ENCODE peak calls at places on chromosomes 4 and X, in nine cellular contexts. G, I, N, D, F, O, P, B and Q are unnamed samples.

GRCh38 chr4:52577285-52577968 is 81.7 kb downstream of the USP46 start:
- DNase-seq in B (no peak), G (no peak), F (no peak), O (no peak), D (peak; percentile 75), I (peak; percentile 81), N (no peak), P (peak; percentile 45), Q (no peak)

GRCh38 chr4:39446842-39447573 is 11.7 kb downstream of the RPL9 start:
- DNase-seq in F (peak; percentile 91), P (peak; percentile 65), B (peak; percentile 56), N (no peak), G (peak; percentile 75), D (peak; percentile 80), I (peak; percentile 28), O (peak; percentile 49), Q (peak; percentile 71)

GRCh38 chr4:185405296-185405999 is 8.8 kb downstream of the ANKRD37 start:
- DNase-seq in I (no peak), F (no peak), N (no peak), O (no peak), G (no peak), B (no peak), D (no peak), P (no peak), Q (no peak)

GRCh38 chrX:150363561-150364346 is 637 bp downstream of the MAMLD1 start:
- DNase-seq in I (peak; percentile 29), P (peak; percentile 8), B (peak; percentile 22), F (peak; percentile 67), N (no peak), D (peak; percentile 50), O (no peak), G (no peak), Q (no peak)

GRCh38 chr4:177964061-177964460 is 521.8 kb upstream of the AGA start:
- DNase-seq in I (peak; percentile 67), O (no peak), B (no peak), G (no peak), D (no peak), F (no peak), N (no peak), P (no peak), Q (no peak)

GRCh38 chr4:114226968-114227760 is 247.7 kb upstream of the ARSJ start:
- DNase-seq in I (peak; percentile 34), B (no peak), G (no peak), O (no peak), D (no peak), F (no peak), N (no peak), P (no peak), Q (no peak)

GRCh38 chrX:11336201-11336600 is 43.0 kb downstream of the AMELX start:
- DNase-seq in B (no peak), P (no peak), G (no peak), N (no peak), D (no peak), F (no peak), I (no peak), O (no peak), Q (no peak)

GRCh38 chrX:71919436-71919835 is 8.8 kb downstream of the NHSL2 start:
- DNase-seq in G (no peak), F (no peak), D (peak; percentile 16), N (no peak), B (no peak), P (no peak), I (peak; percentile 19), O (no peak), Q (no peak)

GRCh38 chrX:19578956-19579355 is 63.6 kb upstream of the MAP3K15 start:
- DNase-seq in P (no peak), F (no peak), B (peak; percentile 18), I (no peak), G (no peak), N (no peak), O (no peak), D (peak; percentile 12), Q (no peak)

GRCh38 chr4:72109959-72110497 is 78.2 kb downstream of the NPFFR2 start:
- DNase-seq in F (no peak), I (no peak), N (no peak), D (no peak), O (no peak), B (no peak), P (no peak), G (no peak), Q (no peak)

GRCh38 chrX:37347420-37347819 is 1.7 kb upstream of the PRRG1 start:
- DNase-seq in F (no peak), B (no peak), O (peak; percentile 18), P (peak; percentile 46), I (peak; percentile 47), G (no peak), D (peak; percentile 59), N (no peak), Q (no peak)

GRCh38 chr4:5954056-5954760 is 61.3 kb upstream of the CRMP1 start:
- DNase-seq in G (no peak), O (no peak), B (no peak), D (no peak), N (no peak), P (no peak), I (no peak), F (peak; percentile 35), Q (no peak)

DNA sequence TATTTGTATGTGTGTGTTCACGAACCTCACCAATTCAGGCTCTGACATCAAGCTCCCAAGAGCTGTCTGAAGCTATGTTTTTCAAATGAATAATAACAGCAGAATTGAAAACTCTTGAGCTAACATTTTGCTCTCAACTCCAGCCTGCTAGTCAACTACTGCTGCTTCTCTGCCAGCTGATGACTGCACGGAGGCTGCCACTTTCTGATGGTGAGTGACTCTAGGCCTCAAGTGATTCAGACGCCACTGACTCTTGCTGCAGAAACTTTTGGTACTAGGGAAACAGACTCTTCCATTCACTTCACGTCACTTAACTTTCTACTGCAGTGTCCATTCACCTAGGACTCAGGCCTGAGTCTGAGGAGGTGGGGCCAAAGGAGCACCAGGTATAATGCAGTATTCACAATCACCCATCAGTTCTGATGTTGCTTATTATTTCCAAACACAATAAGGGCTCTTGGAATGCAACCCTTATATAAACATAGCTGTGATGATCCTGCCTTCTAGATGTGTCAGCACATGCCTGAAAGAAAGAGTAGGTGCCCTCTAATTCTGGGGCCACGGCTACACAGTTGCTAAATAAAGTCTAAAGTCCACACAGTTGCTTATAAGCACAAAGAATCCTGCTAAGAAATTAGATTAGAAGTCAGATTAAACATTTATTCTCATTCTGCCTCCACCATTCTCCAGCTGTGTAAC is 16.0 kb downstream of the PRDM8 start:
- DNase-seq in B (no peak), N (no peak), F (no peak), O (no peak), P (no peak), D (peak; percentile 50), I (peak; percentile 87), G (no peak), Q (no peak)
- H3K27ac ChIP-seq in B (no peak overlapping the region), N (no peak overlapping the region), F (no peak overlapping the region), O (no peak overlapping the region), P (no peak overlapping the region), D (peak overlapping the region; percentile 6), I (peak overlapping the region; percentile 41), G (no peak overlapping the region), Q (no peak overlapping the region)

DNA sequence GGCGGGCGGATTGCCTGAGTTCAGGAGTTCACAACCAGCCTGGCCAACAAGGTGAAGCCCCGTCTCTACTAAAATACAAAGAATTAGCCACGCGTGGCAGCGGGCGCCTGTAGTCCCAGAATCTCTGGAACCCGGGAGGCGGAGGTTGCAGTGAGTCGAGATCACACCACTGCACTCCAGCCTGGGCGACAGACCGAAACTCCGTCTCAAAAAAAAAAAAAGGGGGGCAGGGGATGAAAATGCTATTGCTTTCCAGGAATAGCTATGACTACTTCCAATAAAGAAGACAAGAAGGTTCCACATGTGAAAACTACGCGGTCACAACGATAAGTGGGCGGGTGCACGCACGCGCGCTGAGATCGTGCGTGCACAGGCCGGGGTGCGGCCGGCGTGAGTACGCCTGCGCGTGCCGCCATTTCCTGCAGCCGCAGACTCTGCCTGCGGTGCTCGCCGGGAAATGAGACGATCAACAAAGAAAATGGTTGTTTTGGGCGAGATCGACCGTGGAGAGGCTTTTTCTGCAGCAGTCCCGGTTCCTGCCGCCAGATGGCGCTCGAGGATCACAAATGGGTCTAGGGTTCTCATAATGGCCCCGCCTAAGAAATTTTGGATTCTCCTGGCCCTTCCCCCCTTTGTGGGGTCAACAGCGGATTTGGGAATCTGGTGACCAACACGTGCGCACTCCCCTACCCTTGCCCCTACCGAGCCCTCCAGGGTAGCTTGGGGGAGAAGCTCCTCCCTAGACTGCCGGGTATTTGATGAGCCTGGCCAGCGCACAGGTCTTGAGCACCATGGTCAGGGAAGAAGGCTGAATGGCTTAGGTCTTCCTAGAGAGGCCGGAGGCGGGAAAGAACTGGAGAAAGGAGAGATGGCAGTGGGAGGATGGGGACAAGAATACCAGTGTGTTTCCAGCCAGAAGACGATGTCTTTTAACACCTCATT is 35.1 kb downstream of the PNMA5 start:
- DNase-seq in B (peak; percentile 87), O (peak; percentile 81), G (peak; percentile 79), D (peak; percentile 86), I (peak; percentile 85), P (peak; percentile 79), N (peak; percentile 68), F (peak; percentile 96), Q (peak; percentile 42)
- H3K4me3 ChIP-seq in B (peak overlapping the region; percentile 7), O (peak overlapping the region; percentile 34), G (peak overlapping the region; percentile 54), D (no peak overlapping the region), I (peak overlapping the region; percentile 11), P (no peak overlapping the region), N (peak overlapping the region; percentile 24), F (no peak overlapping the region), Q (peak overlapping the region; percentile 29)

GRCh38 chr4:91621446-91621845 is 682.3 kb upstream of the GRID2 start:
- DNase-seq in F (no peak), G (no peak), B (no peak), I (no peak), O (no peak), P (no peak), D (no peak), N (no peak), Q (no peak)

GRCh38 chr4:91620952-91621351 is 682.8 kb upstream of the GRID2 start:
- DNase-seq in O (no peak), I (no peak), G (no peak), F (no peak), N (no peak), D (no peak), P (no peak), B (no peak), Q (no peak)

GRCh38 chr4:91622925-91623600 is 680.7 kb upstream of the GRID2 start:
- DNase-seq in N (no peak), O (no peak), F (no peak), G (no peak), I (no peak), D (no peak), B (no peak), P (no peak), Q (no peak)
- H3K27ac ChIP-seq in N (no peak overlapping the region), O (no peak overlapping the region), F (no peak overlapping the region), G (no peak overlapping the region), I (no peak overlapping the region), D (no peak overlapping the region), B (no peak overlapping the region), P (no peak overlapping the region), Q (no peak overlapping the region)

GRCh38 chr4:47505666-47506065 is 20.6 kb downstream of the ATP10D start:
- DNase-seq in N (no peak), P (no peak), G (no peak), B (no peak), D (no peak), F (no peak), I (no peak), O (no peak), Q (no peak)

GRCh38 chr4:47513493-47513892 is 28.4 kb downstream of the ATP10D start:
- DNase-seq in G (no peak), D (no peak), P (no peak), B (no peak), I (no peak), N (no peak), O (no peak), F (no peak), Q (no peak)

GRCh38 chr4:47510036-47510435 is 25.0 kb downstream of the ATP10D start:
- DNase-seq in G (no peak), P (no peak), N (no peak), B (no peak), F (no peak), O (no peak), D (peak; percentile 30), I (no peak), Q (no peak)

GRCh38 chr4:47510506-47511143 is 25.6 kb downstream of the ATP10D start:
- DNase-seq in D (peak; percentile 54), B (no peak), F (no peak), I (peak; percentile 43), N (no peak), O (no peak), P (no peak), G (no peak), Q (no peak)
- H3K4me3 ChIP-seq in D (no peak overlapping the region), B (no peak overlapping the region), F (no peak overlapping the region), I (no peak overlapping the region), N (no peak overlapping the region), O (no peak overlapping the region), P (no peak overlapping the region), G (no peak overlapping the region), Q (peak overlapping the region; percentile 13)